ENCODE peak calls at places on chromosomes 5 and 9, in six cellular contexts. F is heart left ventricle, I is NAMALWA, U is EL, O is T follicular helper cell, Z is left ventricle myocardium inferior. A is an unnamed sample.

GRCh38 chr5:172720655-172721054 is 50.3 kb downstream of the DUSP1 start:
- DNase-seq in I (no peak), F (peak), O (no peak), U (no peak), Z (no peak), A (no peak)

GRCh38 chr5:113166710-113167366 is 190.2 kb downstream of the DCP2 start:
- DNase-seq in O (no peak), I (no peak), Z (no peak), U (peak), F (no peak), A (no peak)

GRCh38 chr9:93575706-93576295 is 583 bp upstream of the PHF2 start:
- DNase-seq in O (peak), U (peak), Z (peak), I (peak), F (peak), A (peak)

GRCh38 chr5:98424681-98425454 is 348.6 kb upstream of the RGMB start:
- DNase-seq in F (no peak), Z (no peak), I (no peak), O (no peak), U (peak), A (no peak)

GRCh38 chr9:138053321-138053868 is 175.8 kb downstream of the CACNA1B start:
- DNase-seq in U (no peak), I (peak), O (no peak), F (peak), Z (no peak), A (no peak)

GRCh38 chr5:76978869-76979268 is 26.0 kb downstream of the CRHBP start:
- DNase-seq in I (no peak), F (no peak), Z (no peak), O (no peak), U (no peak), A (peak)

GRCh38 chr5:129506092-129506491 is 46.0 kb downstream of the ADAMTS19 start:
- DNase-seq in I (no peak), O (no peak), Z (no peak), F (no peak), U (peak), A (no peak)

GRCh38 chr5:155943516-155944407 is 383.2 kb upstream of the SGCD start:
- DNase-seq in U (no peak), F (no peak), I (peak), Z (peak), O (peak), A (peak)

GRCh38 chr5:59039003-59039295 is 456.1 kb downstream of the RAB3C start:
- DNase-seq in F (no peak), I (no peak), O (no peak), Z (no peak), U (no peak), A (no peak)

GRCh38 chr9:127388037-127388855 is 8.7 kb upstream of the SLC2A8 start:
- DNase-seq in U (peak), Z (peak), F (peak), I (no peak), O (peak), A (peak)